ENCODE peak calls at places on chromosomes 1 and 21, in six cellular contexts. C, L, M, E, Z and K are unnamed samples. For H4K20me1, the result is how much of the 10 kb centered on the place peaks cover.

GRCh38 chr21:15421521-15421920 is 308.3 kb upstream of the USP25 start:
- DNase-seq in E (no peak), L (no peak), Z (no peak), M (no peak), C (no peak), K (no peak)

GRCh38 chr1:160087118-160087662 is 5.9 kb downstream of the KCNJ9 start:
- DNase-seq in E (no peak), L (no peak), M (no peak), Z (no peak), C (no peak), K (no peak)

GRCh38 chr1:110205591-110206155 is 4.4 kb upstream of the KCNC4 start:
- DNase-seq in L (no peak), C (no peak), E (no peak), M (no peak), Z (no peak), K (no peak)

GRCh38 chr1:104853276-104853675 is 1103.6 kb downstream of the AMY1C start:
- DNase-seq in M (no peak), Z (no peak), E (no peak), L (no peak), C (no peak), K (no peak)

GRCh38 chr21:33543505-33544129 is 779 bp downstream of the SON start:
- DNase-seq in L (no peak), E (no peak), Z (no peak), C (no peak), M (no peak), K (no peak)

GRCh38 chr1:41582851-41583657 is 98.6 kb upstream of the EDN2 start:
- DNase-seq in M (no peak), L (no peak), E (no peak), Z (no peak), C (no peak), K (no peak)

GRCh38 chr1:170290226-170290625 is 144.5 kb downstream of the NTMT2 start:
- DNase-seq in M (no peak), C (no peak), L (no peak), Z (no peak), E (no peak), K (no peak)

GRCh38 chr1:17199267-17200044 is 5.5 kb upstream of the PADI1 start:
- DNase-seq in M (no peak), L (no peak), E (no peak), C (no peak), Z (no peak), K (no peak)

GRCh38 chr1:166915941-166916340 is 39.9 kb upstream of the TADA1 start:
- DNase-seq in M (no peak), Z (no peak), E (no peak), C (no peak), L (peak), K (no peak)

GRCh38 chr1:111506561-111506960 is 3.1 kb upstream of the ADORA3 start:
- DNase-seq in M (no peak), C (no peak), E (no peak), Z (no peak), L (no peak), K (no peak)

GRCh38 chr1:172144445-172145060 is 275.9 kb upstream of the C1orf105 start:
- DNase-seq in E (no peak), M (no peak), Z (no peak), C (peak), L (no peak), K (no peak)

GRCh38 chr1:86207323-86207722 is 50.8 kb upstream of the COL24A1 start:
- DNase-seq in M (no peak), E (no peak), C (no peak), L (no peak), Z (no peak), K (no peak)

GRCh38 chr1:243482237-243483022 is 226.6 kb downstream of the SDCCAG8 start:
- DNase-seq in L (no peak), E (no peak), M (no peak), Z (no peak), C (peak), K (peak)

GRCh38 chr1:209766051-209766450 is 10.2 kb downstream of the TRAF3IP3 start:
- DNase-seq in M (no peak), L (no peak), E (no peak), Z (no peak), C (no peak), K (no peak)

GRCh38 chr21:46549650-46550049 is 55.2 kb downstream of the S100B start:
- DNase-seq in C (no peak), E (no peak), L (no peak), M (no peak), Z (no peak), K (no peak)

GRCh38 chr1:36781098-36781497 is 253.2 kb downstream of the GRIK3 start:
- DNase-seq in M (no peak), L (no peak), Z (no peak), E (no peak), C (no peak), K (no peak)

GRCh38 chr1:52919720-52920199 is 1.8 kb downstream of the ECHDC2 start:
- DNase-seq in M (no peak), L (no peak), Z (no peak), E (no peak), C (no peak), K (no peak)

GRCh38 chr1:96508226-96508625 is 213.4 kb upstream of the PTBP2 start:
- DNase-seq in M (no peak), L (no peak), E (no peak), Z (no peak), C (no peak), K (no peak)

GRCh38 chr1:236343246-236343862 is 50.7 kb upstream of the EDARADD start:
- DNase-seq in L (no peak), M (no peak), C (no peak), E (no peak), Z (no peak), K (no peak)

GRCh38 chr1:230261918-230262650 is 164.0 kb downstream of the PGBD5 start:
- DNase-seq in L (no peak), E (no peak), M (no peak), Z (no peak), C (no peak), K (no peak)
- H4K20me1 ChIP-seq in L (under half), E (under half), M (under half), Z (under half), C (under half), K (under half)

GRCh38 chr1:25888426-25888987 is 13.0 kb upstream of the PAQR7 start:
- DNase-seq in E (no peak), Z (no peak), M (no peak), C (no peak), L (no peak), K (no peak)

GRCh38 chr1:25893072-25893604 is 13.1 kb downstream of the STMN1 start:
- DNase-seq in Z (no peak), E (no peak), M (no peak), L (no peak), C (no peak), K (no peak)

GRCh38 chr1:25889470-25889869 is 14.0 kb upstream of the PAQR7 start:
- DNase-seq in Z (no peak), E (no peak), L (no peak), M (peak), C (no peak), K (peak)

GRCh38 chr1:25891606-25892005 is 14.6 kb downstream of the STMN1 start:
- DNase-seq in L (no peak), M (no peak), Z (no peak), C (no peak), E (no peak), K (no peak)

DNA sequence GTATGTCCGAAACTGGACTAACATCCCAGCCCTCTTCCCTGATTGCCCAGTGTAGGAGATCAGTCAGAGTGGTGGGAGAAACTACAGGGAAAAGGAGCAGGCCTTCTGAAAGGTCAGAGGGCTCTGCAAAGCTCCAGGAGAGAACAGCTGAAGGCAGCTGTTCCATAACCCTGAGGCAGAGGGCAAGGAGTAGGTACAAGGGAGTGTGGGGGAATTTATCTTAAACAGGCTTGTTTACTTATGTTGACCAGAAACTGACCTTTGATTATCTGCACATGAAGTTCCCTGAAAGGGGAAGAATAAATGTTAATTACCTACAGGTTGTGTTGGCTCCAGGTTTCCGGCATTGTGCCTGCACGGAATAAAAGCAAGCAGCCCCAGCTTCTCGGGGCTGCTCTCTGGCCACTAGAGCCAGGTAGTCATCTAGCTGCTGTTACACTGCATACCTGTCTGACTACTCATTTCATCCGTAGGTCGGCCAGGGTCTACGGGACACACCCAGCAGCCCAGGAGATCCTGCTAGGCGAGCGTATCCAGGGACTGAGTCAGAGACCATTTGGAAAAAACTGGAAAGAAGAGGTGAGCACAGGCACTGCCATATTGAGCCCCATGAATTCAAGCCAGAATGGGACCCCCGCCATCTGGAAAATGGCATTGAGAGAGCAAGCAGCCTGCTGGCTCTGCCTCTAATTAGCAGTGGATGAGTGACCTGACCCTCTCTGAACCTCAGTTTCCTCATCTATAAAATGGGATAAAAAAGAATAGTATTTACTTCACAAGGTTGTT is 14.9 kb upstream of the PAQR7 start:
- DNase-seq in Z (peak), C (no peak), M (no peak), L (peak), E (no peak), K (no peak)
- TF ChIP-seq REST in Z (no peak), C (no peak), M (no peak), L (no peak), E (no peak), K (no peak)

GRCh38 chr1:112507336-112507735 is 1.4 kb upstream of the WNT2B start:
- DNase-seq in M (no peak), E (no peak), L (no peak), C (no peak), Z (no peak), K (peak)
- H3K4me3 ChIP-seq in M (no peak), E (peak), L (peak), C (no peak), Z (no peak), K (peak)

DNA sequence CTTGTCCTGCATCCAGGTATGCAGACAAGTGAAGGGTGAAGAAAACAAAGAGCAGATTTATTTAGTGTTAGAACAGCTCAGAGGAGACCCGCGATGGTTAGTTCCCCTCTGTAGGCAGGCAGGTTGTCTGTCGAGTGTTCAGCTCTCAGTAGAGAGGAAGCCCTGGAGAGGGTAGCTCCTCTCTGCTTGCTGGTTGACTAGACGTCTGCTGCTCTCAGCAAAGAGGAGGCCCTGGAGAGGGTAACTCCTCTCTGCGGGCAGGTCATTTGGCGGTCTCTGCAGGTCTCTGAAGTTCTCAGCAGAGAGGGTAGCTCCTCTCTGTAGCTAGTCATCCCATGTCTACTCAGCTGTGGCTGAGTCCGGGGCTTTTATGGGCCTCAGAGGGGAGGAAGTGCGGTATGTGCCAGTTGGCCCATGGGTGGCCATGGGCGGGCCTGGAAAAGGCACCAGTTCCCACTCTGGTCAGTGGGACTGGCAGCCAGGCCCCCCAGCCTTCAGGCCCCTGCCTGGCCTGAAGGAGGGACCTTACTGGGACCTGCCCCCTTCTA is 13.4 kb downstream of the ZBTB40 start:
- DNase-seq in Z (no peak), M (no peak), C (no peak), E (no peak), L (no peak), K (no peak)
- H4K20me1 ChIP-seq in Z (under half), M (under half), C (under half), E (under half), L (under half), K (under half)

DNA sequence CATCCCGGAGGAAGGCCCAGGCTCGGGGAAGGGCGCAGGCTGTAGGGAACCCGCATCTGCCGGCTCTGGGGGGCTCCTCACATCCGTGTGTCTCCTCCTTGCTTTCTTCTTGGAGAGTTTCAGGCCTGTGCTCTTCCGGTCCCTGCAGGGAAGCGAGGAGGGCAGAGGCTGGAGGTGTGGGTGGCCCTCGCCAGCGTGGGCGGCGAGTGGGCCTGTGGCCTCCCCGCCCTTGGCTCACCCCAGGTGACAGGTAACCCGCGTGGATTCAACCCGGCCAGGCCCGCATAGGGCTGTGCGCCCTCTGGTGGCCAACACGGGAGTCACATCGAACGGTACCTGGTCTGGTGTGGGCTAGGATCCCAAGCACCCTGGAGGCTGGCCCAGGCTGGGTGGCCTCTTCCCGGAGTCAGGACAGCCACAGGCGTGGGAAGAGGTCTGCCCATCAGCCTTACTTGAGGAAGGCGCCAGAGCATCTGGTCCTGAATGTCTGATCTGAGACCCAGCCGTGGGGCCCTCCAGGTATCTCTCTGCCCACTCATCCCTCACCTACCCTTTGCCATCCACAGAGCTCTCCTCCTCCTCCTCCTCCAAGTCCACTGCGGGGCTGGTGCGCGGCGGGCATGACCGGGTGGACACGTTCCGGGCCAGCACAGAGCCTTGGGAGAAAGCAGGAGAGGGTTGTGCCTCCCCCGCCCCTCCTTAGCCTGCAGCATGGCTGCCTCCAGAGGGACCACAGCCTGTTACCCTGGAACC is 9.6 kb upstream of the TNFRSF25 start:
- DNase-seq in E (no peak), Z (no peak), C (peak), M (peak), L (no peak), K (peak)
- TF ChIP-seq REST in E (no peak), Z (no peak), C (no peak), M (peak), L (no peak), K (no peak)

DNA sequence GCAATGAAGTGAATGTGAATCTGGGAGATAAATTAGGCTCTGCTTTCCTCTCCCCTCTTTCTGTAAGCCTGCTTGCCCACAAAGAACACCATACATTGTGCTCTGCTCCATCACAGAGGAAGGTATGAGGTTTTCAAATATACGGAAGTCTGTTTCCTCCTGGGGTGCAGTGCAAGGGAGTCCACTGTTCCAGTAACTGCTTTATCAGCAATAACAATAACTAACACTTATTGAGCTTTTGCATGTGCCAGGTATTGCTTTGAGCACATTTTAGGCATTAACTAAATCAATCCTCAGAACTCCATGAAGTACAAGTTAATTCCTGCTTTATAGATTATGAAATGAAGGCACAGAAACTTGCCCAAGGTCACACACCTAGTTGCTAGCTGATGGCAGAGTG is 10.0 kb downstream of the LTN1 start:
- DNase-seq in C (no peak), Z (no peak), E (no peak), M (no peak), L (no peak), K (no peak)
- H3K4me3 ChIP-seq in C (no peak), Z (no peak), E (no peak), M (no peak), L (no peak), K (no peak)

GRCh38 chr1:75855010-75855409 is 58.3 kb downstream of the MSH4 start:
- DNase-seq in E (no peak), Z (peak), L (peak), C (no peak), M (no peak), K (no peak)
- H4K20me1 ChIP-seq in E (under half), Z (under half), L (under half), C (under half), M (under half), K (under half)

GRCh38 chr1:2612591-2613365 is 20.0 kb downstream of the MMEL1 start:
- DNase-seq in Z (no peak), M (no peak), E (no peak), C (no peak), L (no peak), K (no peak)

GRCh38 chr1:2623571-2624337 is 9.1 kb downstream of the MMEL1 start:
- DNase-seq in E (no peak), M (no peak), C (no peak), Z (no peak), L (no peak), K (no peak)

GRCh38 chr1:2614145-2614544 is 18.7 kb downstream of the MMEL1 start:
- DNase-seq in Z (no peak), E (no peak), M (no peak), C (no peak), L (no peak), K (no peak)

GRCh38 chr1:2617981-2618470 is 14.8 kb downstream of the MMEL1 start:
- DNase-seq in E (no peak), Z (no peak), M (no peak), C (no peak), L (no peak), K (no peak)
- TF ChIP-seq REST in E (no peak), Z (no peak), M (no peak), C (no peak), L (no peak), K (no peak)

GRCh38 chr1:205434738-205435137 is 12.9 kb upstream of the LEMD1 start:
- DNase-seq in Z (no peak), E (no peak), L (no peak), M (no peak), C (no peak), K (no peak)

GRCh38 chr1:205435904-205436573 is 14.2 kb upstream of the LEMD1 start:
- DNase-seq in M (no peak), E (no peak), L (no peak), C (no peak), Z (no peak), K (peak)

GRCh38 chr1:205429742-205430464 is 8.0 kb upstream of the LEMD1 start:
- DNase-seq in E (no peak), C (no peak), L (no peak), M (no peak), Z (no peak), K (no peak)

GRCh38 chr1:205432116-205432515 is 10.3 kb upstream of the LEMD1 start:
- DNase-seq in L (no peak), E (no peak), Z (no peak), M (no peak), C (no peak), K (no peak)

GRCh38 chr1:205430631-205431305 is 8.9 kb upstream of the LEMD1 start:
- DNase-seq in Z (no peak), C (no peak), M (peak), L (no peak), E (peak), K (peak)
- H3K4me3 ChIP-seq in Z (peak), C (no peak), M (peak), L (peak), E (peak), K (peak)

DNA sequence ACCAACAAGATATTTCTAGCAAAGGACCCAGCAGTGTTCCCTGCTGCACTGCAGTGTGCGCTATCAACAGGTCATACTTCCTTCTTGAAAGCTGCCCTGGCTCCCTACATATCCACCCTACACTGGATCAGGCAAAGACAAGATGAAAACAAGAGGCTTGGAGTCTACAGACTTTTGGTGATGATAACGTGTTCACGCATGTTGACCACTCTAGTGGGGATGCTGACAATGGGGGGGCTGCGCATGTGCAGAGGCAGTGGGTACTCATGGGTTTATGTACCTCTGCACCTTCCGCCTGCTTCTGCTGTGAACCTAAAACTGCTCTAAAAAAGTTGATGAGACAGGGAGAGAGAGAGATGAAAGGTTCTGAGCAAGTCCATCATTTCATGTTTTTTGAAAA is 5.5 kb downstream of the ENO1 start:
- DNase-seq in E (no peak), L (no peak), Z (no peak), M (no peak), C (no peak), K (no peak)
- H4K20me1 ChIP-seq in E (half or more), L (half or more), Z (half or more), M (half or more), C (half or more), K (half or more)